ENCODE peak calls at places on chromosomes 13 and 19, in four cellular contexts. T is AG10803, S is head of caudate nucleus, K is astrocyte. P is an unnamed sample.

GRCh38 chr13:75480691-75481175 is 1.2 kb downstream of the TBC1D4 start:
- DNase-seq in T (peak; percentile 55), S (peak; percentile 52), K (peak; percentile 50), P (no peak)

GRCh38 chr13:38147050-38147449 is 202.6 kb upstream of the UFM1 start:
- DNase-seq in T (no peak), S (no peak), K (no peak), P (no peak)

GRCh38 chr19:23075031-23075733 is 41.6 kb upstream of the ZNF730 start:
- DNase-seq in T (peak; percentile 46), S (peak; percentile 48), K (peak; percentile 70), P (no peak)

GRCh38 chr13:21071015-21071414 is 9.6 kb upstream of the LATS2 start:
- DNase-seq in T (peak; percentile 76), S (no peak), K (peak; percentile 72), P (no peak)

GRCh38 chr19:54521022-54521859 is 18.6 kb downstream of the LAIR2 start:
- DNase-seq in T (no peak), S (no peak), K (no peak), P (no peak)

GRCh38 chr13:42991892-42992584 is at the start of gene EPSTI1:
- DNase-seq in T (peak; percentile 65), S (peak; percentile 14), K (peak; percentile 55), P (no peak)

GRCh38 chr19:37874784-37875183 is 31.6 kb downstream of the WDR87 start:
- DNase-seq in T (no peak), S (no peak), K (peak; percentile 12), P (no peak)

GRCh38 chr19:20256606-20257005 is 89.6 kb downstream of the ZNF486 start:
- DNase-seq in T (no peak), S (no peak), K (no peak), P (no peak)

P was measured in COLO829.